ENCODE peak calls at places on chromosomes 11 and 22, in nine cellular contexts. A, F, C, K, O, L, I, R and S are unnamed samples.

GRCh38 chr11:789951-790350 is at the start of gene CEND1:
- DNase-seq in K (no peak), R (peak; percentile 55), O (peak; percentile 30), L (peak; percentile 53), I (peak; percentile 79), C (peak; percentile 48), F (no peak), A (peak; percentile 55), S (no peak)

GRCh38 chr11:45563801-45564200 is 101.6 kb downstream of the CHST1 start:
- DNase-seq in L (no peak), R (no peak), O (no peak), I (peak; percentile 28), F (no peak), C (no peak), A (no peak), K (no peak), S (no peak)

GRCh38 chr22:38454361-38455062 is 487 bp downstream of the KCNJ4 start:
- DNase-seq in F (no peak), R (no peak), O (peak; percentile 55), C (no peak), A (no peak), K (no peak), L (no peak), I (no peak), S (no peak)

GRCh38 chr22:42489000-42489399 is 30.6 kb downstream of the RRP7A start:
- DNase-seq in C (no peak), F (no peak), R (no peak), O (no peak), I (no peak), L (no peak), A (no peak), K (no peak), S (no peak)

GRCh38 chr11:70191495-70192140 is 11.5 kb upstream of the FADD start:
- DNase-seq in A (peak; percentile 87), C (peak; percentile 81), K (peak; percentile 90), O (peak; percentile 85), F (no peak), R (no peak), L (peak; percentile 57), I (peak; percentile 90), S (peak; percentile 62)

GRCh38 chr11:86174101-86175046 is 70.2 kb upstream of the EED start:
- DNase-seq in K (no peak), I (no peak), R (no peak), A (no peak), O (peak; percentile 90), C (no peak), L (peak; percentile 99), F (no peak), S (peak; percentile 80)

GRCh38 chr11:87528752-87529151 is 491.0 kb downstream of the TMEM135 start:
- DNase-seq in C (no peak), O (no peak), L (no peak), R (no peak), K (no peak), I (no peak), A (no peak), F (no peak), S (no peak)

GRCh38 chr11:100367892-100368291 is 319.2 kb upstream of the ARHGAP42 start:
- DNase-seq in O (no peak), K (no peak), I (no peak), C (no peak), A (no peak), L (no peak), F (no peak), R (no peak), S (no peak)

GRCh38 chr11:47234669-47235075 is 13.9 kb downstream of the ACP2 start:
- DNase-seq in O (peak; percentile 36), I (no peak), K (no peak), C (no peak), L (no peak), F (no peak), R (no peak), A (peak; percentile 54), S (no peak)

GRCh38 chr11:9760180-9760550 is 96.3 kb downstream of the SWAP70 start:
- DNase-seq in A (no peak), K (peak; percentile 30), L (peak; percentile 93), O (peak; percentile 96), C (no peak), R (no peak), I (no peak), F (no peak), S (no peak)

GRCh38 chr11:86167499-86168161 is 76.9 kb upstream of the EED start:
- DNase-seq in I (no peak), K (no peak), L (no peak), R (no peak), O (no peak), C (no peak), F (no peak), A (peak; percentile 90), S (no peak)

GRCh38 chr11:33256031-33256807 is 962 bp upstream of the HIPK3 start:
- DNase-seq in C (no peak), A (peak; percentile 17), F (no peak), L (no peak), O (no peak), R (no peak), K (no peak), I (peak; percentile 15), S (no peak)

GRCh38 chr11:832529-833113 is at the start of gene CD151:
- DNase-seq in O (peak; percentile 66), K (peak; percentile 84), F (no peak), R (no peak), C (peak; percentile 64), A (peak; percentile 69), I (peak; percentile 82), L (peak; percentile 73), S (peak; percentile 34)

GRCh38 chr11:75536786-75537629 is 11.3 kb upstream of the GDPD5 start:
- DNase-seq in I (no peak), F (no peak), R (no peak), L (no peak), O (peak; percentile 15), K (no peak), C (no peak), A (no peak), S (peak; percentile 70)

GRCh38 chr11:113378013-113378412 is 9.6 kb upstream of the ANKK1 start:
- DNase-seq in R (no peak), F (no peak), O (no peak), I (no peak), L (no peak), K (peak; percentile 42), C (no peak), A (no peak), S (no peak)

GRCh38 chr11:118914178-118914918 is 11.4 kb downstream of the BCL9L start:
- DNase-seq in A (no peak), F (peak; percentile 61), L (no peak), C (no peak), R (peak; percentile 42), I (peak; percentile 41), K (no peak), O (no peak), S (peak; percentile 66)

GRCh38 chr22:19874307-19875060 is 19.8 kb upstream of the GNB1L start:
- DNase-seq in R (peak; percentile 13), F (no peak), O (peak; percentile 54), L (no peak), A (no peak), K (peak; percentile 82), I (peak; percentile 34), C (no peak), S (no peak)

GRCh38 chr11:3000032-3000961 is 8.2 kb upstream of the NAP1L4 start:
- DNase-seq in O (peak; percentile 88), K (no peak), L (peak; percentile 47), R (no peak), I (no peak), A (peak; percentile 93), C (peak; percentile 21), F (no peak), S (peak; percentile 78)

GRCh38 chr11:67466367-67466766 is 2.7 kb downstream of the TMEM134 start:
- DNase-seq in L (no peak), R (no peak), I (no peak), A (no peak), C (no peak), K (no peak), F (no peak), O (no peak), S (no peak)

GRCh38 chr11:116086426-116086825 is 582.2 kb upstream of the CADM1 start:
- DNase-seq in R (no peak), A (no peak), I (no peak), K (no peak), C (no peak), O (no peak), L (no peak), F (no peak), S (no peak)

GRCh38 chr11:23570828-23571227 is 710.6 kb upstream of the CCDC179 start:
- DNase-seq in R (no peak), I (no peak), K (no peak), O (no peak), L (peak; percentile 81), A (no peak), C (no peak), F (no peak), S (no peak)

GRCh38 chr22:41914611-41915034 is 251 bp downstream of the SHISA8 start:
- DNase-seq in A (no peak), K (no peak), O (no peak), I (no peak), C (peak; percentile 45), L (no peak), R (no peak), F (no peak), S (no peak)

GRCh38 chr11:17574799-17575144 is 27.7 kb downstream of the OTOG start:
- DNase-seq in F (no peak), A (no peak), R (no peak), O (no peak), I (no peak), C (no peak), K (peak; percentile 27), L (no peak), S (no peak)

GRCh38 chr11:118922745-118923627 is 2.7 kb downstream of the BCL9L start:
- DNase-seq in L (no peak), O (no peak), R (no peak), A (no peak), K (peak; percentile 45), C (no peak), F (no peak), I (no peak), S (no peak)

GRCh38 chr22:35072939-35073338 is 7.0 kb downstream of the ISX start:
- DNase-seq in K (no peak), C (no peak), O (no peak), A (no peak), I (no peak), F (no peak), R (no peak), L (peak; percentile 58), S (no peak)

GRCh38 chr11:57266157-57266556 is 29.1 kb upstream of the APLNR start:
- DNase-seq in K (no peak), O (no peak), I (no peak), A (no peak), F (no peak), L (no peak), R (no peak), C (no peak), S (no peak)

GRCh38 chr11:28243057-28243456 is 134.9 kb downstream of the METTL15 start:
- DNase-seq in K (no peak), R (no peak), F (no peak), L (no peak), C (no peak), A (no peak), O (no peak), I (no peak), S (no peak)

GRCh38 chr11:73401924-73402833 is 26.0 kb downstream of the RELT start:
- DNase-seq in F (no peak), C (no peak), R (no peak), A (no peak), K (no peak), I (no peak), O (no peak), L (no peak), S (no peak)

GRCh38 chr11:130160460-130161090 is 993 bp downstream of the ST14 start:
- DNase-seq in F (no peak), A (no peak), I (peak; percentile 48), L (no peak), O (no peak), C (no peak), K (no peak), R (no peak), S (no peak)

GRCh38 chr11:74226907-74227306 is 55.8 kb downstream of the PPME1 start:
- DNase-seq in R (no peak), O (peak; percentile 29), F (no peak), A (peak; percentile 38), I (peak; percentile 54), K (no peak), L (no peak), C (no peak), S (no peak)

GRCh38 chr22:26835929-26836528 is 178.6 kb downstream of the MIAT start:
- DNase-seq in K (peak; percentile 77), A (peak; percentile 57), L (peak; percentile 56), O (no peak), F (no peak), I (peak; percentile 94), R (peak; percentile 54), C (peak; percentile 70), S (no peak)